ENCODE peak calls at places on chromosomes 4 and X, in five cellular contexts. P, E, J, Y and X are unnamed samples. For H3K36me3, the result is how much of the 10 kb centered on the place peaks cover.

GRCh38 chrX:3567681-3568080 is 145.8 kb downstream of the PRKX start:
- DNase-seq in P (no peak), E (no peak), J (no peak), Y (no peak), X (no peak)

GRCh38 chr4:83207497-83208105 is 77.0 kb downstream of the COQ2 start:
- DNase-seq in P (no peak), E (no peak), J (no peak), Y (no peak), X (no peak)

GRCh38 chr4:17544205-17544604 is 29.2 kb downstream of the CLRN2 start:
- DNase-seq in P (no peak), E (no peak), J (no peak), Y (no peak), X (no peak)

GRCh38 chr4:785332-786073 is 40.4 kb downstream of the CPLX1 start:
- DNase-seq in P (no peak), E (no peak), J (no peak), Y (no peak), X (peak)

GRCh38 chrX:154712781-154713391 is 38.0 kb downstream of the GAB3 start:
- DNase-seq in P (no peak), E (no peak), J (no peak), Y (no peak), X (peak)

GRCh38 chr4:24778427-24779225 is 16.7 kb upstream of the SOD3 start:
- DNase-seq in P (no peak), E (no peak), J (peak), Y (no peak), X (peak)

GRCh38 chr4:46329118-46329976 is 60.6 kb downstream of the GABRA2 start:
- DNase-seq in P (no peak), E (no peak), J (no peak), Y (peak), X (no peak)

GRCh38 chrX:153672531-153673397 is 849 bp downstream of the PNCK start:
- DNase-seq in P (no peak), E (no peak), J (no peak), Y (no peak), X (peak)

GRCh38 chr4:173051697-173052096 is 116.9 kb upstream of the GALNT7 start:
- DNase-seq in P (no peak), E (no peak), J (no peak), Y (no peak), X (no peak)

GRCh38 chrX:132489256-132490085 is 633 bp upstream of the MBNL3 start:
- DNase-seq in P (peak), E (peak), J (peak), Y (peak), X (peak)

GRCh38 chrX:101906136-101906796 is 25.6 kb downstream of the ZMAT1 start:
- DNase-seq in P (no peak), E (no peak), J (no peak), Y (no peak), X (no peak)

GRCh38 chrX:48897157-48897620 is 379 bp downstream of the TIMM17B start:
- DNase-seq in P (peak), E (peak), J (peak), Y (peak), X (no peak)

GRCh38 chr4:98996056-98996941 is 778 bp downstream of the METAP1 start:
- DNase-seq in P (no peak), E (no peak), J (no peak), Y (peak), X (peak)

GRCh38 chrX:1463581-1464281 is 11.0 kb upstream of the ASMTL start:
- DNase-seq in P (no peak), E (no peak), J (peak), Y (no peak), X (no peak)

GRCh38 chrX:38061335-38061734 is 55.0 kb downstream of the SYTL5 start:
- DNase-seq in P (no peak), E (no peak), J (no peak), Y (no peak), X (no peak)

GRCh38 chr4:6386091-6386490 is 86.3 kb downstream of the PPP2R2C start:
- DNase-seq in P (peak), E (no peak), J (no peak), Y (no peak), X (peak)

GRCh38 chr4:136917312-136918110 is 614.8 kb downstream of the PCDH18 start:
- DNase-seq in P (no peak), E (no peak), J (no peak), Y (no peak), X (no peak)

GRCh38 chr4:181962321-181962720 is 280.9 kb upstream of the TENM3 start:
- DNase-seq in P (no peak), E (no peak), J (no peak), Y (no peak), X (no peak)

GRCh38 chr4:54663181-54663580 is 5.4 kb downstream of the KIT start:
- DNase-seq in P (no peak), E (no peak), J (no peak), Y (no peak), X (no peak)

GRCh38 chr4:48639816-48640215 is 140.3 kb downstream of the FRYL start:
- DNase-seq in P (no peak), E (no peak), J (no peak), Y (no peak), X (no peak)

GRCh38 chr4:168560184-168560834 is 63.5 kb downstream of the PALLD start:
- DNase-seq in P (peak), E (no peak), J (no peak), Y (peak), X (no peak)

GRCh38 chr4:86857341-86858052 is 8.3 kb upstream of the SLC10A6 start:
- DNase-seq in P (no peak), E (no peak), J (no peak), Y (no peak), X (no peak)

GRCh38 chr4:123342498-123342897 is 54.1 kb upstream of the SPRY1 start:
- DNase-seq in P (no peak), E (no peak), J (no peak), Y (no peak), X (no peak)

GRCh38 chr4:107220976-107221375 is 184.9 kb upstream of the DKK2 start:
- DNase-seq in P (no peak), E (no peak), J (no peak), Y (no peak), X (no peak)

GRCh38 chrX:148412006-148412405 is 88.4 kb upstream of the AFF2 start:
- DNase-seq in P (no peak), E (no peak), J (no peak), Y (no peak), X (no peak)

GRCh38 chr4:29970626-29971025 is 749.5 kb upstream of the PCDH7 start:
- DNase-seq in P (no peak), E (no peak), J (no peak), Y (peak), X (no peak)
- TF ChIP-seq CTCF in P (no peak), E (no peak), J (no peak), Y (no peak), X (no peak)

GRCh38 chr4:53465291-53465690 is 87.8 kb downstream of the FIP1L1 start:
- DNase-seq in P (no peak), E (no peak), J (no peak), Y (no peak), X (peak)

GRCh38 chr4:53465891-53466290 is 88.5 kb downstream of the FIP1L1 start:
- DNase-seq in P (no peak), E (no peak), J (no peak), Y (no peak), X (no peak)

GRCh38 chr4:53463340-53463739 is 85.9 kb downstream of the FIP1L1 start:
- DNase-seq in P (no peak), E (no peak), J (no peak), Y (no peak), X (no peak)

GRCh38 chr4:53459548-53459947 is 82.1 kb downstream of the FIP1L1 start:
- DNase-seq in P (no peak), E (no peak), J (no peak), Y (peak), X (no peak)

DNA sequence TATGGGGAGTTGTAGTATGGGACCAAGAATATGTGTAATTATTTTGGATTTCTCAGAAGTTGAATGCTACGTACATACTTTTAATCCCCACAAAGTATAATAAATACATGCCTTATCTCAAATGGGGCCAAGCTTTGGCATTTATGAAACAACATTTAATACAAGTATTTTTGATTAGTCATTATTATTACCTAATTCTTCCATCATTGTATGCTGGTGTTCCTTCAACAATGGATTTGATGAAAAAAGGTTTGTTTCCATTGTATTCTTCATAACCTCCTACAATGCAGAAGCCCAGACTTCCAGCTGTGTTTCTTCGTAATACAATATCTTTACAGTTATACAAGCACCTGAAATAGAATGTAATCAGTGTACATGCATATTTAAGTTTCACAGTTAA is 83.8 kb downstream of the FIP1L1 start:
- DNase-seq in P (no peak), E (no peak), J (no peak), Y (no peak), X (no peak)
- H3K36me3 ChIP-seq in P (under half), E (half or more), J (half or more), Y (under half), X (under half)

GRCh38 chrX:67789536-67789935 is 245.7 kb downstream of the AR start:
- DNase-seq in P (no peak), E (no peak), J (no peak), Y (no peak), X (no peak)
- H3K27ac ChIP-seq in P (no peak), E (no peak), J (no peak), Y (no peak), X (no peak)

DNA sequence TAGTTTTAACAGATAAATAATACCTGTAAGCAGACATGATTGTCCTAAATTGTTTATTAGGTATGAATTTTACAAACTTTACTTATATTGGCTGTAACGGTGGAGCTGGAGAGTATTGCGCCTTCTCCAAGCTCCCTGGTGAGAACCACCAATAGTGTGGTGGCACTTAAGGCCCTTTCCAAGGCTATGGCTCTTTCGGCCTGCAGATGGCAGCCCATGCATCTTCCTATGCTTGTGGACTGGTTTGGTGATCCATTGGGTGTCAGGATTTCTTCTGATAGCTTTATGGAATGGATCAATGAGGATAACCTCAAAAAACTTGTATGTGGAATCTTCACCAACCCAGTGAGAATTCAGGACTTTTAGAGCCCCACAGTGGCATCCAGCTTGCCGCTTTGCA is 7.8 kb downstream of the LARP1B start:
- DNase-seq in P (no peak), E (no peak), J (no peak), Y (no peak), X (no peak)
- TF ChIP-seq CTCF in P (no peak), E (peak), J (no peak), Y (peak), X (peak)

DNA sequence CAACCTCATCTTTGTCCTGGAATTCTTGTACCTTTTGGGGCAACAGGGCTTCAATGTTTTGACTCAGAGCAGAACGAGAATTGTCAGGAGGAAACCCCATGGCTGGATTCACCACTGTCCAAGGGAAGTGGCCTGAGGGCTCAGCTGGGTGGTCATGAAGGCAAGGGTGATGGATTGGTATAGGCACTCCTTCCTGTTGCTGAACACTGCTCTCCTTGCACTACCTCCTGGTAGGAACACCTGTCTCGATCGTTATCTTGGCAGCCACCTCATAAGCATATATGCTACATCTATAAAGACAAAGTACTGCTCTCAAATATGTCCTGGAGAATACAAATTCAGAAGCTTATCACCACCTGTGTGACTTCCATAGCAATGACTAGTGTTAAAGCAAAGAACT is 79.8 kb downstream of the CCNG2 start:
- DNase-seq in P (no peak), E (no peak), J (no peak), Y (no peak), X (no peak)
- H3K36me3 ChIP-seq in P (under half), E (under half), J (under half), Y (under half), X (under half)

GRCh38 chr4:75179510-75179909 is 246.6 kb downstream of the PARM1 start:
- DNase-seq in P (no peak), E (no peak), J (no peak), Y (peak), X (no peak)

GRCh38 chr4:75180217-75180616 is 247.3 kb downstream of the PARM1 start:
- DNase-seq in P (no peak), E (no peak), J (no peak), Y (no peak), X (no peak)

GRCh38 chr4:75180790-75181776 is 248.2 kb downstream of the PARM1 start:
- DNase-seq in P (no peak), E (no peak), J (no peak), Y (no peak), X (peak)
- H3K27ac ChIP-seq in P (no peak), E (no peak), J (peak), Y (no peak), X (no peak)